ENCODE peak calls at places on chromosomes 6 and 20, in five cellular contexts. F, P, A, T and X are unnamed samples.

GRCh38 chr20:49169547-49169946 is 18.6 kb downstream of the STAU1 start:
- DNase-seq in P (no peak), F (no peak), A (no peak), T (no peak), X (no peak)

GRCh38 chr6:153325661-153326060 is 194.6 kb upstream of the RGS17 start:
- DNase-seq in P (no peak), T (no peak), F (no peak), A (no peak), X (no peak)

GRCh38 chr6:72861935-72862432 is 240.1 kb downstream of the KCNQ5 start:
- DNase-seq in T (no peak), F (no peak), P (peak), A (no peak), X (no peak)

GRCh38 chr6:42988486-42989020 is 4.2 kb downstream of the PPP2R5D start:
- DNase-seq in P (no peak), T (no peak), F (no peak), A (no peak), X (no peak)

GRCh38 chr6:156948807-156949206 is 171.6 kb downstream of the ARID1B start:
- DNase-seq in A (no peak), P (no peak), T (no peak), F (no peak), X (no peak)

GRCh38 chr6:106799008-106799952 is 169.9 kb downstream of the QRSL1 start:
- DNase-seq in A (no peak), T (no peak), F (no peak), P (peak), X (no peak)

GRCh38 chr6:32163559-32164258 is 686 bp upstream of the EGFL8 start:
- DNase-seq in T (no peak), F (no peak), P (no peak), A (no peak), X (no peak)

GRCh38 chr6:10413850-10414765 is 766 bp downstream of the TFAP2A start:
- DNase-seq in A (no peak), P (no peak), T (peak), F (peak), X (no peak)

GRCh38 chr6:142926494-142927273 is 18.3 kb downstream of the HIVEP2 start:
- DNase-seq in T (peak), F (peak), A (peak), P (peak), X (peak)

GRCh38 chr6:151093706-151094105 is 146.1 kb upstream of the AKAP12 start:
- DNase-seq in F (no peak), A (no peak), P (no peak), T (no peak), X (no peak)

GRCh38 chr6:166005846-166006592 is 161.6 kb downstream of the TBXT start:
- DNase-seq in T (peak), F (no peak), A (peak), P (no peak), X (no peak)

GRCh38 chr20:36830791-36831691 is 44.9 kb upstream of the TLDC2 start:
- DNase-seq in A (peak), F (no peak), T (peak), P (no peak), X (no peak)

GRCh38 chr6:31697555-31697954 is 5.6 kb downstream of the ABHD16A start:
- DNase-seq in A (no peak), F (no peak), P (peak), T (no peak), X (no peak)

GRCh38 chr6:105868823-105869460 is 217.2 kb upstream of the PRDM1 start:
- DNase-seq in P (no peak), T (no peak), A (no peak), F (no peak), X (no peak)

GRCh38 chr6:92495246-92495645 is 924.1 kb downstream of the EPHA7 start:
- DNase-seq in P (no peak), T (no peak), F (no peak), A (no peak), X (no peak)

GRCh38 chr20:32752458-32753250 is 9.4 kb upstream of the COMMD7 start:
- DNase-seq in T (no peak), F (no peak), P (no peak), A (no peak), X (no peak)

GRCh38 chr20:43755851-43756250 is 29.0 kb upstream of the GTSF1L start:
- DNase-seq in F (no peak), P (no peak), A (no peak), T (no peak), X (no peak)

GRCh38 chr6:57284056-57284455 is 33.4 kb upstream of the PRIM2 start:
- DNase-seq in A (no peak), F (no peak), P (no peak), T (no peak), X (no peak)

GRCh38 chr20:56953055-56953586 is 313.3 kb downstream of the BMP7 start:
- DNase-seq in F (no peak), A (no peak), P (no peak), T (no peak), X (no peak)

GRCh38 chr20:25039697-25040437 is 18.1 kb downstream of the ACSS1 start:
- DNase-seq in P (no peak), A (peak), F (no peak), T (no peak), X (no peak)

GRCh38 chr6:25961619-25962367 is 809 bp upstream of the TRIM38 start:
- DNase-seq in P (no peak), T (no peak), F (no peak), A (no peak), X (peak)

GRCh38 chr6:91276315-91276714 is 689.4 kb upstream of the MAP3K7 start:
- DNase-seq in A (no peak), F (peak), P (peak), T (no peak), X (no peak)